ENCODE peak calls at places on chromosomes 5 and 9, in six cellular contexts. R, W, O, L, J and X are unnamed samples.

GRCh38 chr5:24141046-24141445 is 503.7 kb downstream of the CDH10 start:
- DNase-seq in W (no peak), J (no peak), O (no peak), L (no peak), R (no peak), X (no peak)

GRCh38 chr5:10836991-10837390 is 76.0 kb upstream of the DAP start:
- DNase-seq in W (no peak), J (no peak), R (peak), O (no peak), L (no peak), X (no peak)

GRCh38 chr5:124519396-124519795 is 227.0 kb downstream of the ZNF608 start:
- DNase-seq in R (peak), J (no peak), O (peak), L (peak), W (no peak), X (peak)

GRCh38 chr5:122091942-122092600 is 14.0 kb upstream of the LOX start:
- DNase-seq in J (no peak), O (no peak), W (no peak), L (no peak), R (peak), X (peak)

GRCh38 chr5:80656425-80656824 is 1.6 kb upstream of the DHFR start:
- DNase-seq in L (peak), O (no peak), J (no peak), R (peak), W (no peak), X (no peak)

GRCh38 chr9:13721481-13722235 is 442.2 kb upstream of the MPDZ start:
- DNase-seq in L (no peak), J (no peak), W (no peak), R (no peak), O (no peak), X (no peak)

GRCh38 chr5:127968998-127969397 is 114.6 kb upstream of the SLC12A2 start:
- DNase-seq in O (no peak), R (no peak), L (no peak), J (no peak), W (no peak), X (peak)

GRCh38 chr5:125412561-125413535 is 666.4 kb upstream of the ZNF608 start:
- DNase-seq in O (peak), L (peak), W (no peak), J (peak), R (peak), X (peak)

GRCh38 chr5:83026507-83026906 is 50.7 kb downstream of the TMEM167A start:
- DNase-seq in R (no peak), L (no peak), J (no peak), O (no peak), W (no peak), X (no peak)

GRCh38 chr5:125424374-125424773 is 677.9 kb upstream of the ZNF608 start:
- DNase-seq in R (no peak), J (no peak), O (no peak), L (no peak), W (no peak), X (peak)

GRCh38 chr9:133737774-133738038 is 446 bp downstream of the SARDH start:
- DNase-seq in L (no peak), W (no peak), R (no peak), J (no peak), O (no peak), X (no peak)

GRCh38 chr9:130172858-130173461 is 756 bp downstream of the NCS1 start:
- DNase-seq in O (no peak), W (peak), R (peak), L (no peak), J (no peak), X (peak)

GRCh38 chr9:4038182-4038723 is 261.6 kb downstream of the GLIS3 start:
- DNase-seq in W (no peak), O (no peak), J (no peak), R (peak), L (no peak), X (peak)

GRCh38 chr5:39331993-39332392 is 32.3 kb downstream of the C9 start:
- DNase-seq in W (no peak), O (no peak), J (no peak), L (no peak), R (no peak), X (no peak)

GRCh38 chr9:2730971-2731370 is 13.7 kb downstream of the KCNV2 start:
- DNase-seq in W (no peak), L (no peak), R (no peak), J (no peak), O (no peak), X (no peak)

GRCh38 chr5:58724992-58725391 is 142.1 kb downstream of the RAB3C start:
- DNase-seq in J (no peak), L (no peak), R (no peak), O (no peak), W (no peak), X (no peak)

GRCh38 chr9:27572566-27572917 is 739 bp downstream of the C9orf72 start:
- DNase-seq in W (peak), O (peak), J (no peak), R (peak), L (peak), X (peak)

GRCh38 chr9:86287013-86287412 is 4.7 kb upstream of the ISCA1 start:
- DNase-seq in L (peak), R (peak), W (no peak), O (no peak), J (no peak), X (peak)

GRCh38 chr9:91163773-91164471 is 197.8 kb downstream of the AUH start:
- DNase-seq in W (no peak), R (no peak), J (peak), L (peak), O (no peak), X (no peak)

GRCh38 chr5:113047234-113047633 is 70.6 kb downstream of the DCP2 start:
- DNase-seq in L (no peak), R (peak), W (no peak), J (peak), O (no peak), X (peak)

GRCh38 chr5:102554728-102555127 is 55.9 kb upstream of the SLCO6A1 start:
- DNase-seq in R (no peak), J (no peak), L (peak), O (no peak), W (no peak), X (peak)

GRCh38 chr5:148720257-148720656 is 65.9 kb upstream of the HTR4 start:
- DNase-seq in O (no peak), L (no peak), J (no peak), W (no peak), R (no peak), X (no peak)

GRCh38 chr9:131709741-131710499 is 30.0 kb downstream of the RAPGEF1 start:
- DNase-seq in L (no peak), J (peak), O (no peak), W (peak), R (peak), X (peak)

GRCh38 chr5:8825161-8825757 is 720.6 kb downstream of the SEMA5A start:
- DNase-seq in R (peak), L (no peak), O (no peak), J (no peak), W (no peak), X (no peak)

GRCh38 chr5:56206126-56206525 is 27.0 kb downstream of the ANKRD55 start:
- DNase-seq in J (no peak), W (no peak), L (no peak), O (no peak), R (peak), X (no peak)

GRCh38 chr5:15249152-15249551 is 250.8 kb upstream of the FBXL7 start:
- DNase-seq in R (peak), L (no peak), J (no peak), O (no peak), W (no peak), X (peak)

GRCh38 chr5:16886366-16886736 is 49.7 kb downstream of the MYO10 start:
- DNase-seq in J (no peak), R (peak), O (no peak), W (no peak), L (no peak), X (no peak)

GRCh38 chr5:37552770-37553719 is 173.9 kb downstream of the WDR70 start:
- DNase-seq in R (peak), L (no peak), O (no peak), W (no peak), J (no peak), X (no peak)

GRCh38 chr9:109258619-109259321 is 62.1 kb downstream of the EPB41L4B start:
- DNase-seq in O (no peak), L (no peak), J (peak), W (no peak), R (no peak), X (no peak)

GRCh38 chr5:22319798-22320197 is 533.3 kb downstream of the CDH12 start:
- DNase-seq in W (no peak), J (no peak), O (no peak), R (no peak), L (no peak), X (no peak)

GRCh38 chr5:37248387-37248969 is 698 bp downstream of the CPLANE1 start:
- DNase-seq in O (no peak), R (peak), W (no peak), L (no peak), J (no peak), X (peak)

GRCh38 chr5:102583663-102584062 is 84.9 kb upstream of the SLCO6A1 start:
- DNase-seq in O (no peak), J (no peak), W (no peak), R (peak), L (peak), X (peak)

GRCh38 chr9:136880651-136881050 is 5.7 kb upstream of the TRAF2 start:
- DNase-seq in J (no peak), R (no peak), L (no peak), O (no peak), W (no peak), X (no peak)

GRCh38 chr9:109903515-109904138 is 123.6 kb downstream of the PALM2AKAP2 start:
- DNase-seq in W (peak), J (no peak), R (peak), O (peak), L (peak), X (peak)

GRCh38 chr9:114382951-114383865 is 4.6 kb downstream of the AKNA start:
- DNase-seq in J (peak), O (no peak), W (peak), L (no peak), R (peak), X (no peak)

GRCh38 chr5:65483474-65484346 is 2.0 kb upstream of the ADAMTS6 start:
- DNase-seq in W (no peak), O (no peak), R (peak), L (peak), J (no peak), X (peak)

GRCh38 chr5:83321656-83322055 is 149.9 kb upstream of the VCAN start:
- DNase-seq in W (no peak), L (no peak), R (peak), O (no peak), J (no peak), X (no peak)

GRCh38 chr5:73205309-73205708 is 32.3 kb downstream of the TMEM174 start:
- DNase-seq in L (no peak), O (no peak), R (no peak), J (no peak), W (no peak), X (no peak)

GRCh38 chr5:95809414-95809960 is 13.0 kb downstream of the GLRX start:
- DNase-seq in J (no peak), R (peak), O (no peak), W (no peak), L (no peak), X (no peak)

GRCh38 chr5:17012289-17012688 is 76.2 kb upstream of the MYO10 start:
- DNase-seq in O (no peak), L (no peak), W (no peak), J (no peak), R (peak), X (peak)